ENCODE peak calls at places on chromosome 15, in four cellular contexts. R is AG20443, H is MV-4-11, Y is psoas muscle. O is an unnamed sample.

GRCh38 chr15:85318048-85318731 is 62.2 kb upstream of the AKAP13 start:
- DNase-seq in R (peak; percentile 75), H (peak; percentile 71), Y (no peak), O (no peak)

GRCh38 chr15:65856821-65857455 is 12.4 kb upstream of the RAB11A start:
- DNase-seq in R (peak; percentile 53), H (peak; percentile 38), Y (peak; percentile 68), O (peak; percentile 48)

GRCh38 chr15:39963806-39964205 is 29.9 kb downstream of the EIF2AK4 start:
- DNase-seq in R (peak; percentile 12), H (no peak), Y (no peak), O (no peak)

GRCh38 chr15:74212494-74212893 is 9.9 kb upstream of the STRA6 start:
- DNase-seq in R (no peak), H (no peak), Y (no peak), O (no peak)

GRCh38 chr15:35182841-35183479 is 97.9 kb upstream of the NANOGP8 start:
- DNase-seq in R (no peak), H (no peak), Y (no peak), O (no peak)

GRCh38 chr15:65923264-65923663 is 54.0 kb downstream of the RAB11A start:
- DNase-seq in R (no peak), H (no peak), Y (no peak), O (no peak)

GRCh38 chr15:40106203-40107161 is 2.2 kb downstream of the BMF start:
- DNase-seq in R (peak; percentile 48), H (peak; percentile 98), Y (peak; percentile 77), O (peak; percentile 89)

GRCh38 chr15:24675332-24676144 is at the start of gene NPAP1:
- DNase-seq in R (no peak), H (no peak), Y (no peak), O (no peak)

GRCh38 chr15:61680260-61681037 is 379.8 kb downstream of the VPS13C start:
- DNase-seq in R (no peak), H (no peak), Y (no peak), O (no peak)

GRCh38 chr15:52649686-52650085 is 29.5 kb downstream of the ATOSA start:
- DNase-seq in R (no peak), H (no peak), Y (no peak), O (no peak)

GRCh38 chr15:41494922-41495735 is 1.5 kb downstream of the ITPKA start:
- DNase-seq in R (no peak), H (no peak), Y (no peak), O (no peak)

GRCh38 chr15:80587816-80588456 is 107.2 kb upstream of the ABHD17C start:
- DNase-seq in R (no peak), H (peak; percentile 86), Y (no peak), O (no peak)

GRCh38 chr15:34323217-34323616 is 14.4 kb downstream of the SLC12A6 start:
- DNase-seq in R (no peak), H (no peak), Y (no peak), O (no peak)

GRCh38 chr15:42215854-42216829 is 8.0 kb upstream of the VPS39 start:
- DNase-seq in R (no peak), H (no peak), Y (no peak), O (peak; percentile 21)

GRCh38 chr15:58501636-58502178 is 69.9 kb downstream of the LIPC start:
- DNase-seq in R (no peak), H (no peak), Y (no peak), O (no peak)

GRCh38 chr15:75639191-75639708 is 774 bp downstream of the IMP3 start:
- DNase-seq in R (no peak), H (no peak), Y (no peak), O (no peak)

GRCh38 chr15:46091860-46092450 is 457.1 kb downstream of the SQOR start:
- DNase-seq in R (peak; percentile 8), H (peak; percentile 30), Y (no peak), O (peak; percentile 7)